ENCODE peak calls at places on chromosomes 4 and X, in eight cellular contexts. N is HCT116; T is Peyer's patch; Z is CD8-positive, alpha-beta memory T cell; D is fibroblast of pulmonary artery; O is foreskin fibroblast; A is OCI-LY7; M is SJSA1. H is an unnamed sample.

GRCh38 chr4:140789752-140790151 is 33.6 kb upstream of the TBC1D9 start:
- DNase-seq in N (no peak), T (no peak), Z (no peak), D (peak), O (peak), A (no peak), M (no peak), H (no peak)

GRCh38 chrX:103338663-103339062 is 8.6 kb downstream of the TCEAL7 start:
- DNase-seq in N (no peak), T (no peak), Z (no peak), D (no peak), O (no peak), A (no peak), M (no peak), H (no peak)

GRCh38 chr4:55625835-55626234 is 10.3 kb downstream of the NMU start:
- DNase-seq in N (no peak), T (no peak), Z (no peak), D (no peak), O (no peak), A (no peak), M (no peak), H (no peak)

GRCh38 chr4:186192068-186192751 is 843 bp downstream of the CYP4V2 start:
- DNase-seq in N (no peak), T (peak), Z (no peak), D (peak), O (peak), A (peak), M (no peak), H (no peak)

GRCh38 chr4:3384771-3385701 is 56.7 kb upstream of the HGFAC start:
- DNase-seq in N (no peak), T (no peak), Z (no peak), D (no peak), O (no peak), A (no peak), M (no peak), H (no peak)

GRCh38 chr4:11632015-11632414 is 203.3 kb upstream of the HS3ST1 start:
- DNase-seq in N (no peak), T (no peak), Z (no peak), D (no peak), O (no peak), A (no peak), M (no peak), H (no peak)

GRCh38 chrX:9327747-9328145 is 137.1 kb upstream of the TBL1X start:
- DNase-seq in N (no peak), T (no peak), Z (no peak), D (peak), O (peak), A (no peak), M (no peak), H (no peak)

GRCh38 chr4:89161841-89162240 is 50.5 kb downstream of the TIGD2 start:
- DNase-seq in N (no peak), T (no peak), Z (no peak), D (no peak), O (peak), A (no peak), M (no peak), H (no peak)

GRCh38 chrX:65871671-65872311 is 168.1 kb downstream of the VSIG4 start:
- DNase-seq in N (peak), T (peak), Z (no peak), D (peak), O (no peak), A (peak), M (peak), H (no peak)

GRCh38 chr4:169070895-169071218 is 60.8 kb upstream of the CBR4 start:
- DNase-seq in N (no peak), T (no peak), Z (no peak), D (peak), O (no peak), A (no peak), M (no peak), H (no peak)

GRCh38 chr4:118883861-118884260 is 4.8 kb upstream of the SYNPO2 start:
- DNase-seq in N (no peak), T (no peak), Z (no peak), D (no peak), O (no peak), A (peak), M (no peak), H (no peak)

GRCh38 chr4:118894034-118894433 is 5.4 kb downstream of the SYNPO2 start:
- DNase-seq in N (no peak), T (no peak), Z (no peak), D (no peak), O (no peak), A (no peak), M (no peak), H (no peak)

GRCh38 chr4:118884716-118885115 is 3.9 kb upstream of the SYNPO2 start:
- DNase-seq in N (no peak), T (no peak), Z (no peak), D (no peak), O (no peak), A (no peak), M (no peak), H (no peak)

GRCh38 chr4:118889313-118889694 is 650 bp downstream of the SYNPO2 start:
- DNase-seq in N (no peak), T (no peak), Z (no peak), D (no peak), O (no peak), A (no peak), M (no peak), H (no peak)

DNA sequence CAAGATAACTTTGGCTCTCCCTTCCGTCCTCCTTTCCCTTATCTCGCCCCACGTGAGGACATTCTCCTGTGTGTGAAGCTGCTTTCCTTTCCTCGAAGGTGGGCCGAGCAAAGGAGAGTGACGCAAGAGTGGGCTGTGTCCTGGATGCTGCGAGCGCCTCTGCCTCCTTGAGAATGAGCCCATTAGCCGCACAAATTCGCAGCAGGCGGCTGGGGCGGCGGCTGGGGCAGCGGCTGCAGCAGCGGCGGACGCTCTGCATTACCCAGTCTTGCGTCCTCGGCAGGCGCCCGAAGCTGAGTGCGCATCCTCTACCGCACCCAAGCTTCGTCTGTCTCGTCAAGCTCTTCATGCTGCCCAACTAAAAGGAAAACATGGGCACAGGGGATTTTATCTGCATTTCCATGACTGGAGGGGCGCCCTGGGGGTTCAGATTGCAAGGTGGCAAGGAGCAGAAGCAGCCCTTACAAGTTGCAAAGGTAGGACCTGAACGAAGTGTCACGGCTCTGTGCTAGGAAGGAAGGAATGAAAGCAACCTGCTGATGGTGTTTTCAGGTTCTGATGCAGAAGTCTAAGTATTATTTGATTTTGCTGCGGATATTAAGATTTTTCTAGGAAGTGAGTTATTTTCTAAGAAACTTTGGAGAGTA is at the start of gene SYNPO2:
- DNase-seq in N (peak), T (peak), Z (no peak), D (peak), O (peak), A (peak), M (peak), H (no peak)
- H3K4me3 ChIP-seq in N (peak), T (peak), Z (peak), D (peak), O (peak), A (peak), M (peak), H (peak)

DNA sequence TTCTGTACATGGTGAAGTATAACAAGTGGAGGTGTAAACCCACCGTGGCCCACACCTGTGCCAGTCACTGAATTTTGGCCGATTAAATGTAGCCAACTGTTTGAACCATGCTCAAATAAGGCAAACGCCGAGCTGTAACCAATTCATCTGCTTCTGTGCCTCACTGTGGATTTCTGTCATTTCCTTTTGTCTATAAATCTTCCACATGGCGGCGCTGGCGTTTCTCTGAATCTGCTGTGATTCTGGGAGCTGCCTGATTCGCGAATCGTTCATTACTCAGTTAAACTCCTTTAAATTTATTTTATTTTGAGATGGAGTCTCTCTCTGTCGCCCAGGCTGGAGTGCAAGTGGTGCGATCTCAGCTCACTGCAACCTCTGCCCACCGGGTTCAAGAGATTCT is 19.2 kb downstream of the SUPT20HL2 start:
- DNase-seq in N (no peak), T (no peak), Z (no peak), D (peak), O (no peak), A (peak), M (no peak), H (no peak)
- H3K4me3 ChIP-seq in N (no peak), T (no peak), Z (no peak), D (no peak), O (no peak), A (no peak), M (no peak), H (no peak)

GRCh38 chr4:73868206-73869129 is 725 bp upstream of the CXCL1 start:
- DNase-seq in N (no peak), T (no peak), Z (no peak), D (peak), O (no peak), A (no peak), M (no peak), H (no peak)
- H3K4me3 ChIP-seq in N (peak), T (peak), Z (no peak), D (peak), O (peak), A (no peak), M (peak), H (peak)

GRCh38 chrX:72130762-72131231 is 918 bp downstream of the RTL5 start:
- DNase-seq in N (no peak), T (no peak), Z (no peak), D (no peak), O (no peak), A (no peak), M (no peak), H (no peak)
- H3K4me3 ChIP-seq in N (no peak), T (peak), Z (no peak), D (peak), O (peak), A (no peak), M (no peak), H (peak)